ENCODE peak calls at places on chromosomes 12 and 14, in five cellular contexts. O is NCI-H524 treated with DMSO at 0.1 percent for 48 hours; D is activated gamma-delta T cell treated with Interleukin-2 at 50 U/mL for 16 hours; C is HL-60; E is activated CD4-positive, alpha-beta T cell treated with anti-CD3 and anti-CD28 coated beads, Interleukin-2, amount 50 U/mL, for 24 hours. B is an unnamed sample.

GRCh38 chr12:107238276-107238675 is 144.9 kb upstream of the CRY1 start:
- DNase-seq in E (no peak), O (no peak), D (no peak), C (no peak), B (no peak)

GRCh38 chr14:97120204-97121120 is 323.3 kb downstream of the VRK1 start:
- DNase-seq in D (peak; percentile 37), C (no peak), O (no peak), E (peak; percentile 26), B (no peak)

GRCh38 chr14:52879958-52880357 is 70.9 kb downstream of the FERMT2 start:
- DNase-seq in C (no peak), D (no peak), E (no peak), O (no peak), B (no peak)

GRCh38 chr12:90908465-90908864 is 46.5 kb downstream of the CCER1 start:
- DNase-seq in D (no peak), E (no peak), O (no peak), C (no peak), B (peak; percentile 61)

GRCh38 chr14:51341338-51341737 is 101.3 kb downstream of the TMX1 start:
- DNase-seq in C (no peak), D (no peak), E (no peak), O (no peak), B (no peak)

GRCh38 chr12:52148541-52149181 is 43.2 kb downstream of the KRT80 start:
- DNase-seq in C (no peak), E (no peak), O (no peak), D (no peak), B (no peak)

GRCh38 chr12:107178776-107179175 is 85.4 kb upstream of the CRY1 start:
- DNase-seq in D (peak; percentile 4), E (no peak), C (no peak), O (no peak), B (no peak)

GRCh38 chr14:96574633-96575191 is 72.5 kb downstream of the PAPOLA start:
- DNase-seq in E (no peak), C (no peak), O (peak; percentile 98), D (no peak), B (no peak)

GRCh38 chr12:113019045-113019444 is 37.5 kb upstream of the DTX1 start:
- DNase-seq in D (no peak), C (no peak), E (no peak), O (no peak), B (peak; percentile 79)

GRCh38 chr14:35365130-35366047 is 39.2 kb downstream of the NFKBIA start:
- DNase-seq in E (peak; percentile 48), C (no peak), D (peak; percentile 37), O (no peak), B (peak; percentile 89)

GRCh38 chr12:105742567-105742874 is 396.2 kb downstream of the NUAK1 start:
- DNase-seq in C (no peak), E (no peak), O (peak; percentile 67), D (no peak), B (no peak)

GRCh38 chr12:83468988-83469908 is 782.5 kb downstream of the TMTC2 start:
- DNase-seq in O (no peak), C (no peak), E (no peak), D (no peak), B (no peak)

GRCh38 chr14:74502236-74503019 is 8.9 kb downstream of the ISCA2 start:
- DNase-seq in O (peak; percentile 29), C (no peak), E (no peak), D (no peak), B (peak; percentile 43)

GRCh38 chr12:47382305-47382704 is 302.5 kb upstream of the AMIGO2 start:
- DNase-seq in E (no peak), D (no peak), O (no peak), C (no peak), B (no peak)

GRCh38 chr14:36070056-36071043 is 106.2 kb downstream of the PTCSC3 start:
- DNase-seq in O (peak; percentile 45), C (peak; percentile 5), E (peak; percentile 4), D (no peak), B (peak; percentile 78)

GRCh38 chr12:90940872-90941499 is 14.0 kb downstream of the CCER1 start:
- DNase-seq in C (no peak), E (no peak), O (peak; percentile 45), D (no peak), B (peak; percentile 80)

GRCh38 chr14:101965145-101965531 is 765 bp downstream of the DYNC1H1 start:
- DNase-seq in O (no peak), E (peak; percentile 30), D (peak; percentile 49), C (no peak), B (peak; percentile 75)

GRCh38 chr12:124769166-124769530 is 94.5 kb downstream of the SCARB1 start:
- DNase-seq in O (no peak), C (no peak), E (no peak), D (no peak), B (no peak)

GRCh38 chr12:26233620-26234019 is 38.2 kb downstream of the SSPN start:
- DNase-seq in E (no peak), D (no peak), C (no peak), O (peak; percentile 18), B (no peak)

GRCh38 chr12:76537923-76538322 is 21.6 kb downstream of the OSBPL8 start:
- DNase-seq in O (no peak), D (no peak), E (no peak), C (no peak), B (no peak)

GRCh38 chr12:95059984-95060383 is 13.4 kb downstream of the NR2C1 start:
- DNase-seq in O (no peak), E (no peak), C (no peak), D (no peak), B (no peak)

GRCh38 chr12:90058721-90059120 is 350.1 kb upstream of the ATP2B1 start:
- DNase-seq in C (no peak), E (no peak), O (no peak), D (no peak), B (peak; percentile 88)

GRCh38 chr12:109179927-109180326 is 63.5 kb downstream of the ACACB start:
- DNase-seq in C (no peak), D (no peak), O (no peak), E (no peak), B (no peak)

GRCh38 chr14:69528143-69528542 is 43.6 kb downstream of the PLEKHD1 start:
- DNase-seq in C (no peak), O (no peak), D (no peak), E (no peak), B (no peak)

GRCh38 chr12:69067713-69068112 is 134.7 kb upstream of the CPM start:
- DNase-seq in C (no peak), D (no peak), E (no peak), O (no peak), B (no peak)

GRCh38 chr12:132998742-132999141 is 12.6 kb downstream of the ZNF26 start:
- DNase-seq in O (no peak), C (no peak), E (no peak), D (no peak), B (no peak)

GRCh38 chr14:90405755-90406154 is 8.9 kb downstream of the CALM1 start:
- DNase-seq in O (peak; percentile 99), C (no peak), D (no peak), E (no peak), B (no peak)

GRCh38 chr14:51087024-51087423 is 7.9 kb downstream of the TRIM9 start:
- DNase-seq in D (no peak), E (no peak), O (no peak), C (no peak), B (no peak)

GRCh38 chr14:95330591-95331370 is 11.1 kb upstream of the CLMN start:
- DNase-seq in D (no peak), O (no peak), E (no peak), C (no peak), B (no peak)

GRCh38 chr14:79056879-79057278 is 886.7 kb downstream of the NRXN3 start:
- DNase-seq in E (no peak), C (no peak), D (no peak), O (no peak), B (no peak)

GRCh38 chr12:61138381-61138759 is 1121.8 kb upstream of the USP15 start:
- DNase-seq in E (no peak), O (no peak), D (no peak), C (no peak), B (no peak)

GRCh38 chr12:1353451-1353850 is 240.9 kb downstream of the FBXL14 start:
- DNase-seq in C (no peak), O (no peak), E (no peak), D (no peak), B (no peak)

GRCh38 chr14:36870776-36871175 is 209.1 kb downstream of the PAX9 start:
- DNase-seq in E (no peak), C (no peak), O (no peak), D (no peak), B (no peak)

GRCh38 chr12:132218915-132219314 is 74.7 kb downstream of the NOC4L start:
- DNase-seq in C (peak; percentile 5), O (no peak), E (no peak), D (peak; percentile 41), B (peak; percentile 59)

GRCh38 chr12:121232977-121233627 is 23.2 kb downstream of the P2RX4 start:
- DNase-seq in D (no peak), C (no peak), O (no peak), E (no peak), B (no peak)

GRCh38 chr14:25006961-25007795 is 42.8 kb downstream of the STXBP6 start:
- DNase-seq in C (no peak), O (no peak), D (no peak), E (no peak), B (no peak)

GRCh38 chr14:36588119-36588518 is 5.7 kb upstream of the NKX2-8 start:
- DNase-seq in D (no peak), O (no peak), E (no peak), C (no peak), B (no peak)

GRCh38 chr12:107328442-107329133 is 235.2 kb upstream of the CRY1 start:
- DNase-seq in D (no peak), O (no peak), E (no peak), C (no peak), B (peak; percentile 40)

GRCh38 chr12:51270067-51270846 is at the start of gene SMAGP:
- DNase-seq in E (no peak), D (peak; percentile 41), O (no peak), C (no peak), B (peak; percentile 50)

GRCh38 chr14:55927059-55927458 is 191.2 kb upstream of the PELI2 start:
- DNase-seq in D (no peak), O (no peak), C (no peak), E (no peak), B (no peak)

B was measured in dermis blood vessel endothelial cell.